ENCODE peak calls at places on chromosomes 1 and 21, in four cellular contexts. E is left ventricle myocardium inferior, C is psoas muscle, N is kidney. X is an unnamed sample.

GRCh38 chr1:34851431-34852105 is 8.0 kb downstream of the SMIM12 start:
- DNase-seq in E (peak; percentile 68), C (no peak), N (peak; percentile 82), X (peak; percentile 89)

GRCh38 chr21:46183910-46184624 is at the start of gene SPATC1L:
- DNase-seq in E (peak; percentile 71), C (peak; percentile 75), N (peak; percentile 90), X (no peak)

GRCh38 chr1:39450956-39451601 is 40.4 kb upstream of the BMP8A start:
- DNase-seq in E (no peak), C (no peak), N (no peak), X (peak; percentile 86)

GRCh38 chr1:81410919-81411318 is 389.8 kb upstream of the ADGRL2 start:
- DNase-seq in E (no peak), C (no peak), N (no peak), X (no peak)

GRCh38 chr1:3377604-3378279 is 76.7 kb upstream of the ARHGEF16 start:
- DNase-seq in E (no peak), C (no peak), N (no peak), X (no peak)

GRCh38 chr21:44969965-44970755 is 30.3 kb downstream of the SLX9 start:
- DNase-seq in E (no peak), C (no peak), N (peak; percentile 55), X (no peak)

GRCh38 chr1:8604041-8604942 is 213.1 kb downstream of the RERE start:
- DNase-seq in E (no peak), C (no peak), N (no peak), X (no peak)

GRCh38 chr1:41516168-41516961 is 31.9 kb upstream of the EDN2 start:
- DNase-seq in E (peak; percentile 91), C (peak; percentile 95), N (peak; percentile 95), X (peak; percentile 90)

GRCh38 chr1:46690931-46691411 is 19.3 kb downstream of the TEX38 start:
- DNase-seq in E (no peak), C (no peak), N (no peak), X (no peak)

GRCh38 chr1:147807405-147807804 is 47.0 kb upstream of the GJA5 start:
- DNase-seq in E (no peak), C (no peak), N (no peak), X (no peak)

GRCh38 chr21:24850121-24850520 is 757.2 kb downstream of the MRPL39 start:
- DNase-seq in E (no peak), C (no peak), N (no peak), X (no peak)

GRCh38 chr1:171844381-171844780 is 3.1 kb downstream of the DNM3 start:
- DNase-seq in E (no peak), C (no peak), N (no peak), X (no peak)

GRCh38 chr1:42940851-42941639 is 17.6 kb downstream of the SLC2A1 start:
- DNase-seq in E (no peak), C (peak; percentile 42), N (peak; percentile 89), X (no peak)

GRCh38 chr1:240282061-240282830 is 190.6 kb downstream of the FMN2 start:
- DNase-seq in E (no peak), C (no peak), N (no peak), X (no peak)

GRCh38 chr1:24283326-24284155 is 35.6 kb upstream of the GRHL3 start:
- DNase-seq in E (no peak), C (no peak), N (no peak), X (no peak)

GRCh38 chr21:33374080-33374873 is 28.9 kb upstream of the IFNGR2 start:
- DNase-seq in E (peak; percentile 52), C (no peak), N (no peak), X (peak; percentile 60)

GRCh38 chr1:207833956-207834660 is 76.8 kb downstream of the CD34 start:
- DNase-seq in E (no peak), C (no peak), N (no peak), X (no peak)

GRCh38 chr1:171655215-171656116 is 3.0 kb upstream of the MYOC start:
- DNase-seq in E (peak; percentile 88), C (peak; percentile 90), N (peak; percentile 90), X (peak; percentile 61)

GRCh38 chr1:15345711-15346355 is 63.9 kb upstream of the EFHD2 start:
- DNase-seq in E (peak; percentile 50), C (peak; percentile 62), N (peak; percentile 83), X (no peak)

GRCh38 chr1:153849487-153850185 is 73.1 kb downstream of the GATAD2B start:
- DNase-seq in E (no peak), C (no peak), N (no peak), X (no peak)

GRCh38 chr1:225824522-225824921 is 14.6 kb downstream of the EPHX1 start:
- DNase-seq in E (no peak), C (peak; percentile 20), N (peak; percentile 63), X (peak; percentile 46)

GRCh38 chr1:23514121-23514679 is 16.8 kb downstream of the E2F2 start:
- DNase-seq in E (no peak), C (no peak), N (no peak), X (no peak)

GRCh38 chr1:226737819-226738420 is 1.2 kb downstream of the ITPKB start:
- DNase-seq in E (peak; percentile 47), C (peak; percentile 70), N (peak; percentile 88), X (peak; percentile 60)

GRCh38 chr21:45982758-45983731 is 1.5 kb downstream of the COL6A1 start:
- DNase-seq in E (peak; percentile 19), C (peak; percentile 52), N (peak; percentile 81), X (peak; percentile 47)

GRCh38 chr21:39422468-39423241 is 22.9 kb downstream of the LCA5L start:
- DNase-seq in E (no peak), C (no peak), N (no peak), X (no peak)

GRCh38 chr1:3380465-3380864 is 74.0 kb upstream of the ARHGEF16 start:
- DNase-seq in E (no peak), C (no peak), N (no peak), X (no peak)

GRCh38 chr1:169879034-169879835 is 14.5 kb downstream of the SCYL3 start:
- DNase-seq in E (no peak), C (no peak), N (no peak), X (no peak)

GRCh38 chr1:181554465-181554864 is 71.1 kb downstream of the CACNA1E start:
- DNase-seq in E (no peak), C (no peak), N (no peak), X (no peak)

GRCh38 chr1:64223329-64224151 is 20.1 kb downstream of the UBE2U start:
- DNase-seq in E (no peak), C (no peak), N (no peak), X (no peak)

GRCh38 chr1:206895320-206895719 is 1.9 kb upstream of the IL24 start:
- DNase-seq in E (no peak), C (no peak), N (no peak), X (no peak)

GRCh38 chr21:46206163-46207005 is 22.1 kb upstream of the SPATC1L start:
- DNase-seq in E (no peak), C (peak; percentile 41), N (peak; percentile 53), X (no peak)

GRCh38 chr1:180522204-180522497 is 19.8 kb upstream of the ACBD6 start:
- DNase-seq in E (no peak), C (no peak), N (no peak), X (no peak)
- H3K4me1 ChIP-seq in E (peaks cover 51% of the 10 kb centered on the region), C (peaks cover 18% of the 10 kb centered on the region), N (peaks cover 5% of the 10 kb centered on the region), X (peaks cover 6% of the 10 kb centered on the region)

DNA sequence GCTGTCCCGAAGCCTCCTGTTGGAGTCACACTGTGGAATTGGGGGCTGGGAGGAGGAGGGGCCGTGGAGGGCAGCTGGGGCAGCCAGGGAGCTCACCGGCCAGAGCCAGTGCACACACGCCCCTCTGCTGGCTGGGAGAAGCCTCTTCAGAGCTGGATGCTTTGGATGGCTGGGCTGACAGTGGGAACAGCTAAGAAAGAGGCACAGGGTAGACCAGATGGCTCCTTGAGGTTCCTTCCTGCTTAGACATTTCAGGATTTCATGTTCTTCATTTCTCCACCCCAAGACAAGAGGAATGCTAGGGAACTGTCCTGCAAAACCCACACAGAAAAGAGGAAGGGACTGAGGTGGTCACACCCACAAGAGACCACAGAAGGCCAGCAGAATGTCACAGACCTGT is 254.8 kb upstream of the VAMP3 start:
- DNase-seq in E (peak; percentile 41), C (peak; percentile 15), N (no peak), X (no peak)
- TF ChIP-seq CTCF in E (peak; percentile 36), C (no peak), N (no peak), X (no peak)

GRCh38 chr1:52683367-52683940 is 14.7 kb downstream of the COA7 start:
- DNase-seq in E (no peak), C (no peak), N (no peak), X (no peak)
- H3K4me3 ChIP-seq in E (no peak overlapping the region), C (no peak overlapping the region), N (no peak overlapping the region), X (no peak overlapping the region)

GRCh38 chr1:27538793-27539192 is 48.8 kb upstream of the WASF2 start:
- DNase-seq in E (no peak), C (no peak), N (no peak), X (no peak)
- H3K4me1 ChIP-seq in E (peaks cover 90% of the 10 kb centered on the region), C (peaks cover 78% of the 10 kb centered on the region), N (peaks cover 9% of the 10 kb centered on the region), X (no peaks in the 10 kb centered on the region)

GRCh38 chr1:110893908-110894490 is 21.1 kb downstream of the CD53 start:
- DNase-seq in E (no peak), C (no peak), N (no peak), X (no peak)
- TF ChIP-seq CTCF in E (no peak), C (no peak), N (no peak), X (no peak)

DNA sequence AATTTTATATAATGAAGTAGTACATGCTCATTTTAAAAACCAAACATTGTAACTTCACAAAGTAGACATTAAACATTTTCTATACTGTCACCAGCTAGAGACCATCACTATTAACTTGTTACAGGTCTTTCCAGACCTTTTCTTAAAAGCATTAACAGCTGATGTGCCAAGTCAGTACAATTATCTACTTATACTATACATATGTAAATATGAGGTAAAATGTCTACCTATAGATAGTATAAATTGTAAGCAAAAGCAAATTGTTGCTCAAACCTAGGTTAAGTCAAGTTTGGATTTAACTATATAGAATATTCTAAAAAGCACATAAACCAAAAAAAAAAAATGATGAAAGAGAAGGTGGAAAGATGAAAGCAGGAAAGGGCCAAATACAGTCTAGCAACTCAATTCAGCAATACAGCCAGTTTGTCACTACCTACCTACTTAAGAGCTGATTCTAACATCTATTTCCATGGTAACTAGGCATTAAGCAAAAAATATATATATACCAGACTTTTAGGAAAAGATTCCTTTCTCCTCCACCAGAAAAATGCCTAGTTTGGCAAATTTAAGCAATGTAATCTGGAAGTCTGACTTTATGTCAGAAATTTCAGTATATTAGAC is 34.5 kb downstream of the ARID4B start:
- DNase-seq in E (no peak), C (no peak), N (no peak), X (no peak)
- H3K4me3 ChIP-seq in E (no peak overlapping the region), C (no peak overlapping the region), N (no peak overlapping the region), X (no peak overlapping the region)

GRCh38 chr1:17584539-17584938 is 45.0 kb downstream of the ARHGEF10L start:
- DNase-seq in E (no peak), C (no peak), N (no peak), X (no peak)
- H3K4me1 ChIP-seq in E (peaks cover 37% of the 10 kb centered on the region), C (peaks cover 23% of the 10 kb centered on the region), N (peaks cover 64% of the 10 kb centered on the region), X (no peaks in the 10 kb centered on the region)

DNA sequence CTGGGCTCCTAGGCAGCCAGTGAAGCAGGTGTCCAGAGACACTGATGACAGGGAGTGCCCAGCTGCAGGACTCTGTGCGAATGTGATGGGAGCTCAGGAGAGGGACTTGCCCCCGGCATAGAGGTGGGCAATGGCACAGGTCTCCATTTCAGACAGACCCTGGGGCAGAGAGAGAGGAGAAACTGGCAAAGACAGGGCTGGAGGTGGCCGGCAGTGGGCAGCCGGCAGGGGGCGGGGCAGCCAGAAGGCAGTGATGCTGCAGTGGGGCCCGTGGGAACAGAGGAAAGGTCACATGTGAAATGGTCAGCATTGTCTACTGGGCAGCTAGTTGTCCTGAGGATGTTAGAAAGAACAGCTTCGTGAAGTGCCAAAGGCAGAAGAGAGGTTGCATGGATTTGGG is 112.6 kb downstream of the HUNK start:
- DNase-seq in E (no peak), C (no peak), N (no peak), X (no peak)
- TF ChIP-seq CTCF in E (no peak), C (no peak), N (no peak), X (no peak)

X was measured in right lobe of liver.